ENCODE peak calls at places on chromosomes 12 and 14, in five cellular contexts. One of them, this sample, is unnamed.

GRCh38 chr12:132218915-132219314 is 74.7 kb downstream of the NOC4L start:
- DNase-seq in CD8-positive, alpha-beta T cell: no peak
- DNase-seq in AG09319: no peak
- DNase-seq in WERI-Rb-1: peak
- DNase-seq in HL-60: peak
- DNase-seq in this sample: peak

GRCh38 chr12:69440016-69440415 is 30.2 kb upstream of the FRS2 start:
- DNase-seq in AG09319: no peak
- DNase-seq in CD8-positive, alpha-beta T cell: no peak
- DNase-seq in WERI-Rb-1: no peak
- DNase-seq in HL-60: no peak
- DNase-seq in this sample: no peak

GRCh38 chr12:11743748-11744147 is 94.3 kb downstream of the ETV6 start:
- DNase-seq in WERI-Rb-1: no peak
- DNase-seq in HL-60: no peak
- DNase-seq in AG09319: no peak
- DNase-seq in CD8-positive, alpha-beta T cell: no peak
- DNase-seq in this sample: no peak

GRCh38 chr12:47236109-47236714 is 156.5 kb upstream of the AMIGO2 start:
- DNase-seq in HL-60: no peak
- DNase-seq in AG09319: peak
- DNase-seq in WERI-Rb-1: no peak
- DNase-seq in CD8-positive, alpha-beta T cell: no peak
- DNase-seq in this sample: no peak

GRCh38 chr12:131074221-131075083 is 120.7 kb downstream of the ADGRD1 start:
- DNase-seq in WERI-Rb-1: no peak
- DNase-seq in AG09319: no peak
- DNase-seq in CD8-positive, alpha-beta T cell: no peak
- DNase-seq in HL-60: no peak
- DNase-seq in this sample: peak

GRCh38 chr12:1928439-1929121 is 10.1 kb upstream of the CACNA2D4 start:
- DNase-seq in CD8-positive, alpha-beta T cell: no peak
- DNase-seq in AG09319: no peak
- DNase-seq in HL-60: no peak
- DNase-seq in WERI-Rb-1: no peak
- DNase-seq in this sample: no peak

GRCh38 chr14:69325646-69326265 is 65.8 kb downstream of the GALNT16 start:
- DNase-seq in WERI-Rb-1: no peak
- DNase-seq in HL-60: no peak
- DNase-seq in AG09319: no peak
- DNase-seq in CD8-positive, alpha-beta T cell: no peak
- DNase-seq in this sample: no peak

GRCh38 chr14:51828017-51828797 is 32.2 kb upstream of the GNG2 start:
- DNase-seq in AG09319: no peak
- DNase-seq in HL-60: peak
- DNase-seq in WERI-Rb-1: no peak
- DNase-seq in CD8-positive, alpha-beta T cell: peak
- DNase-seq in this sample: peak

GRCh38 chr12:79688376-79689040 is 2.3 kb downstream of the PAWR start:
- DNase-seq in HL-60: no peak
- DNase-seq in AG09319: no peak
- DNase-seq in WERI-Rb-1: no peak
- DNase-seq in CD8-positive, alpha-beta T cell: no peak
- DNase-seq in this sample: peak

GRCh38 chr12:27243006-27243405 is 1.1 kb upstream of the STK38L start:
- DNase-seq in AG09319: no peak
- DNase-seq in CD8-positive, alpha-beta T cell: no peak
- DNase-seq in HL-60: no peak
- DNase-seq in WERI-Rb-1: no peak
- DNase-seq in this sample: no peak

GRCh38 chr14:54226103-54226502 is 170.7 kb upstream of the CDKN3 start:
- DNase-seq in CD8-positive, alpha-beta T cell: no peak
- DNase-seq in HL-60: no peak
- DNase-seq in WERI-Rb-1: no peak
- DNase-seq in AG09319: no peak
- DNase-seq in this sample: no peak

GRCh38 chr14:73742520-73743238 is 28.5 kb upstream of the PNMA1 start:
- DNase-seq in WERI-Rb-1: no peak
- DNase-seq in AG09319: no peak
- DNase-seq in HL-60: no peak
- DNase-seq in CD8-positive, alpha-beta T cell: no peak
- DNase-seq in this sample: no peak

GRCh38 chr14:90828642-90829487 is 12.6 kb upstream of the TTC7B start:
- DNase-seq in AG09319: no peak
- DNase-seq in WERI-Rb-1: no peak
- DNase-seq in CD8-positive, alpha-beta T cell: no peak
- DNase-seq in HL-60: no peak
- DNase-seq in this sample: peak

DNA sequence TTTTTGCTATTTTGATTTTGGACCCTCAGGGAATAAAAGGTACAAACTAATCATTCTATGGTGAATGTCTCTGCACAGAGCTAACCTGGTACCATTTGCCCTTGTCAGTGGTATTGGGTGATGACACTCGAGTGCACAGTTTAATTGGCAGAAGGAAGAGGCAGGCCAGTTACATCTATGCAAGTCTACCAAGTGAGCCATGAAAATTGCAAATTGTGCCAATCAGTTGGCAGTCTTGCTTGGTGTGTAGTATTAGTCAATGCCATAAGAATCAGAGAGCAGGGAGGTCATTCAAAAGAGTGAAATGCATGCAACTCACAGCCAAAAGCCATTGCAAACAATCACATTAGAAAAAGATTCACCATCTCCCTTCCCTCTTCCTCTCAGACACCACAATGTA is 479.6 kb downstream of the ADAMTS20 start:
- DNase-seq in HL-60: no peak
- DNase-seq in AG09319: no peak
- DNase-seq in CD8-positive, alpha-beta T cell: no peak
- DNase-seq in WERI-Rb-1: no peak
- DNase-seq in this sample: no peak
- TF ChIP-seq CTCF in HL-60: no peak
- TF ChIP-seq CTCF in AG09319: no peak
- TF ChIP-seq CTCF in CD8-positive, alpha-beta T cell: no peak
- TF ChIP-seq CTCF in WERI-Rb-1: no peak
- TF ChIP-seq CTCF in this sample: no peak

DNA sequence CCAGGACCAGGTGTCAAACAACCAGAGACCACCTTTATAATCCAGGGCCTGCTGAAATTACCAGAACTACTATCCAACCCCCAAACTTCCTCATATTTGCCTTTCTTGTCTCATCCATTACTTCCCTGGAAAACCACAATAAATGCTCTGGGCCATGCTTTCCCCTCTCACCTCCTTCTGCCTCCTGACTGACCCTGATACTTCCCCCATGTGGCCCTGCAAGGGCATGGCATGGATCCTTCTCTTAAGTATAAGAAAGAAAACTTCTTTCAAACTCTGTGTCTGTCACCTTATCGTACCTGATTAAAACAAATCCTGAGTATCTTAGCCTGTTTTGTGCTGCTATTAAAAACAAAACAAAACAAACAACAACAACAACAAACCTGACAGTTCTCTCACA is 44.7 kb upstream of the CRACR2A start:
- DNase-seq in AG09319: no peak
- DNase-seq in CD8-positive, alpha-beta T cell: no peak
- DNase-seq in HL-60: peak
- DNase-seq in WERI-Rb-1: no peak
- DNase-seq in this sample: no peak
- TF ChIP-seq CTCF in AG09319: peak
- TF ChIP-seq CTCF in CD8-positive, alpha-beta T cell: no peak
- TF ChIP-seq CTCF in HL-60: no peak
- TF ChIP-seq CTCF in WERI-Rb-1: peak
- TF ChIP-seq CTCF in this sample: no peak

DNA sequence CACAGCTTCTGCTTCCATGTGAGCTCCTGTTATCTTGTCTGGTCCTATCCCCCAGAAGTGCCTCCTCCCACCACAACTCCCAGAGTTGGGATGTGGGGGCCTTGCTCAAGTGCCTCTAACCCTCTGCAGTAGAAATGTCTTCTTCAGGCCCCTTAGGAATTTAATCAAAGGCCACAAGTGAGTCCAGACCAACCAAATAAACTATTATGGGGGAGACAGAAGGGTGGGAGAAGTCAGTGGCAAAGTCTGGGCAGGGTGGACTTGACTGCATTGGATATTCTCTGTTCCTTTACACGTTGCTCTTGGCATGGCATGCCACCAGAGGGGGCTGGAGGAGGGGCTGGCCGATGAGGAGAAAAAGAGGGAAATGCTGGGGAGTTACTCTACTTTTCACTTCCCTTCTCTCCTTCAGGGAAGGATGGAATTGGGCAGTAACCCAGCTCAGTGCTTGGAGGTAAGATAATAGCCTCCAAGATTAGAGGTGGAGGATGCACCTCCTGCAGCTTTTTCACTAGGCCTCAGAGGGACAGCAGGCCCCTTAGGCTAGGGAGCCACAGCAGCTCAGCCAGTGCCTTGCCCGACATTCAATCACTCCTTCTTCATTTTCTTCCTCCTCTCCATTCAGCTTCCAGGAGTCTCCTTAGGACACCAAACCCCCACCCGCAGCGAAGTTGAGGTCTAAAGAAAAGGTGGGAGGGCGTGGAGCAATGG is 1.2 kb upstream of the AP1G2 start:
- DNase-seq in AG09319: no peak
- DNase-seq in WERI-Rb-1: peak
- DNase-seq in CD8-positive, alpha-beta T cell: no peak
- DNase-seq in HL-60: peak
- DNase-seq in this sample: no peak
- TF ChIP-seq CTCF in AG09319: no peak
- TF ChIP-seq CTCF in WERI-Rb-1: peak
- TF ChIP-seq CTCF in CD8-positive, alpha-beta T cell: no peak
- TF ChIP-seq CTCF in HL-60: peak
- TF ChIP-seq CTCF in this sample: peak

GRCh38 chr14:77024171-77024627 is 4.3 kb downstream of the IRF2BPL start:
- DNase-seq in AG09319: no peak
- DNase-seq in HL-60: no peak
- DNase-seq in CD8-positive, alpha-beta T cell: peak
- DNase-seq in WERI-Rb-1: no peak
- DNase-seq in this sample: no peak

GRCh38 chr14:77025744-77026165 is 2.8 kb downstream of the IRF2BPL start:
- DNase-seq in HL-60: no peak
- DNase-seq in WERI-Rb-1: no peak
- DNase-seq in AG09319: no peak
- DNase-seq in CD8-positive, alpha-beta T cell: no peak
- DNase-seq in this sample: no peak

GRCh38 chr14:77026166-77026929 is 2.2 kb downstream of the IRF2BPL start:
- DNase-seq in AG09319: no peak
- DNase-seq in HL-60: no peak
- DNase-seq in WERI-Rb-1: no peak
- DNase-seq in CD8-positive, alpha-beta T cell: no peak
- DNase-seq in this sample: no peak

GRCh38 chr14:77022219-77022852 is 6.2 kb downstream of the IRF2BPL start:
- DNase-seq in CD8-positive, alpha-beta T cell: no peak
- DNase-seq in WERI-Rb-1: no peak
- DNase-seq in AG09319: no peak
- DNase-seq in HL-60: no peak
- DNase-seq in this sample: peak

DNA sequence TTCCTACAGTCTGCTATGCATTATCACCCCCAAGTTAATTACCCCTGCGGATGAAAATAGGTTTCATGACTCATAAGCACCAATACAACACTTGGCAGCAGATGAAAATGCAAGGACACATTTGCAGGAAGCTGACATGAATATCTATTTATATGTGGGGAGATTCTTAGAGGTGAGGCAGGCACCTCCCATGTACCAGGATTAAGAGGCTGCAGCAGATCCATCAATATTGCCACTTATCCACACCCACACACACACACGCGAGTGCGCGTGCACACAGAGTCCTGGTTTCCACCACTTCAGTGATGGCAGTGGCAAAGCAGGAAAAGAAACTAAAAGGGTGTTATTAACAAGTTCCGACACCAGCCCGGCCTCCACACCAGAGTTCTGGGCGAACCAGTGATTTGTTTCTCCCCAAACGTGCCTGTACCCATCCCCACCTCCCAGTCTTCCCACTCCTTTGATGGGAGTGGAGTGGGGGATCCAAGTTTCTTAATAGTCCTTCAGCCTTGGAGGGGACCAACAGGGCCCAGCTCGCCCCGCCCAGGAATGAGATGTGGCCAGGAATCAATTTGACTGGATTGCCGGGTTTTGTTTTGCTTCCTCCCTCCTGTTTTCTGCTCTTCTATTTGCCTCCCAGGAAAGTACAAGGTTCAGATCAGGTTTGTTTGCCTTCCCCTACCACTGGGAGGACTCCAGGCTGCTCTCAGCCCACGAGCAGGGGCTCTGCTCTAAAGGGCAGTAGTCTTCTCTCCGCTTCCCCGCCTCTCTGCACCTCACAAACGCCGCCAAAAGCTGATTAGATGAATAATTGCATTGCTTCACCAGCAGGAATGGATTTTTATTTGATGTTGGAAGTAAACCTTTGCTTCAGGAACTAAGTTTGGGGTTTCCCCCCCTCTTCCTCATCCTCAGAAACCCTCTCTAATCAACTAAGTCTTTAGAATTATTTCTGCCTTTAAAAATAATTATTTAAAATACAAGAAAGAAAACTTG is 5.2 kb downstream of the IRF2BPL start:
- DNase-seq in WERI-Rb-1: no peak
- DNase-seq in HL-60: no peak
- DNase-seq in AG09319: no peak
- DNase-seq in CD8-positive, alpha-beta T cell: no peak
- DNase-seq in this sample: no peak
- TF ChIP-seq CTCF in WERI-Rb-1: no peak
- TF ChIP-seq CTCF in HL-60: no peak
- TF ChIP-seq CTCF in AG09319: peak
- TF ChIP-seq CTCF in CD8-positive, alpha-beta T cell: no peak
- TF ChIP-seq CTCF in this sample: no peak